ENCODE peak calls at places on chromosomes 1 and 21, in ten cellular contexts. One of them, this sample, is unnamed.
A peak's percentile ranks its signal among the peaks of the same experiment; 100 is the strongest.

GRCh38 chr1:89070509-89070908 is 5.5 kb upstream of the GBP1 start:
- DNase-seq in MM.1S: no peak
- DNase-seq in cardiac muscle cell: no peak
- DNase-seq in thoracic aorta: no peak
- DNase-seq in tibial nerve: no peak
- DNase-seq in heart right ventricle: no peak
- DNase-seq in tibial artery: no peak
- DNase-seq in IMR-90: no peak
- DNase-seq in PC-9: no peak
- DNase-seq in heart left ventricle: no peak
- DNase-seq in this sample: no peak

GRCh38 chr1:4324621-4325020 is 329.8 kb upstream of the AJAP1 start:
- DNase-seq in heart left ventricle: no peak
- DNase-seq in MM.1S: no peak
- DNase-seq in cardiac muscle cell: no peak
- DNase-seq in tibial artery: no peak
- DNase-seq in heart right ventricle: no peak
- DNase-seq in PC-9: no peak
- DNase-seq in IMR-90: no peak
- DNase-seq in thoracic aorta: no peak
- DNase-seq in tibial nerve: no peak
- DNase-seq in this sample: no peak

GRCh38 chr1:243842978-243843490 is 7.0 kb downstream of the AKT3 start:
- DNase-seq in heart right ventricle: no peak
- DNase-seq in heart left ventricle: no peak
- DNase-seq in MM.1S: no peak
- DNase-seq in IMR-90: peak; percentile 89
- DNase-seq in PC-9: peak; percentile 29
- DNase-seq in cardiac muscle cell: no peak
- DNase-seq in tibial artery: no peak
- DNase-seq in thoracic aorta: no peak
- DNase-seq in tibial nerve: no peak
- DNase-seq in this sample: no peak

GRCh38 chr1:228513244-228513900 is 26.2 kb downstream of the RNF187 start:
- DNase-seq in heart left ventricle: no peak
- DNase-seq in heart right ventricle: no peak
- DNase-seq in MM.1S: no peak
- DNase-seq in tibial nerve: no peak
- DNase-seq in IMR-90: no peak
- DNase-seq in tibial artery: no peak
- DNase-seq in thoracic aorta: no peak
- DNase-seq in cardiac muscle cell: no peak
- DNase-seq in PC-9: no peak
- DNase-seq in this sample: peak; percentile 10

GRCh38 chr1:214451591-214451990 is 99.8 kb downstream of the PTPN14 start:
- DNase-seq in tibial artery: no peak
- DNase-seq in heart right ventricle: no peak
- DNase-seq in MM.1S: no peak
- DNase-seq in IMR-90: no peak
- DNase-seq in cardiac muscle cell: no peak
- DNase-seq in PC-9: no peak
- DNase-seq in thoracic aorta: no peak
- DNase-seq in heart left ventricle: no peak
- DNase-seq in tibial nerve: no peak
- DNase-seq in this sample: no peak

GRCh38 chr1:31815752-31816484 is at the start of gene SPOCD1:
- DNase-seq in tibial artery: peak; percentile 75
- DNase-seq in PC-9: peak; percentile 88
- DNase-seq in tibial nerve: peak; percentile 33
- DNase-seq in thoracic aorta: peak; percentile 40
- DNase-seq in heart right ventricle: peak; percentile 69
- DNase-seq in MM.1S: peak; percentile 93
- DNase-seq in IMR-90: peak; percentile 76
- DNase-seq in heart left ventricle: peak; percentile 76
- DNase-seq in cardiac muscle cell: peak; percentile 81
- DNase-seq in this sample: peak; percentile 67

GRCh38 chr1:181383695-181384094 is 99.6 kb upstream of the CACNA1E start:
- DNase-seq in IMR-90: no peak
- DNase-seq in heart right ventricle: no peak
- DNase-seq in PC-9: no peak
- DNase-seq in heart left ventricle: no peak
- DNase-seq in MM.1S: no peak
- DNase-seq in tibial artery: no peak
- DNase-seq in thoracic aorta: no peak
- DNase-seq in tibial nerve: no peak
- DNase-seq in cardiac muscle cell: no peak
- DNase-seq in this sample: no peak

GRCh38 chr1:36591278-36591677 is 108.6 kb upstream of the CSF3R start:
- DNase-seq in tibial artery: no peak
- DNase-seq in MM.1S: no peak
- DNase-seq in PC-9: no peak
- DNase-seq in cardiac muscle cell: no peak
- DNase-seq in IMR-90: no peak
- DNase-seq in heart right ventricle: no peak
- DNase-seq in heart left ventricle: no peak
- DNase-seq in tibial nerve: no peak
- DNase-seq in thoracic aorta: no peak
- DNase-seq in this sample: no peak

GRCh38 chr1:8880068-8880676 is 1.7 kb upstream of the ENO1 start:
- DNase-seq in thoracic aorta: peak; percentile 50
- DNase-seq in heart right ventricle: no peak
- DNase-seq in tibial nerve: peak; percentile 30
- DNase-seq in heart left ventricle: no peak
- DNase-seq in IMR-90: peak; percentile 97
- DNase-seq in PC-9: peak; percentile 61
- DNase-seq in cardiac muscle cell: no peak
- DNase-seq in tibial artery: peak; percentile 86
- DNase-seq in MM.1S: no peak
- DNase-seq in this sample: peak; percentile 50

GRCh38 chr1:183025782-183026774 is 2.9 kb downstream of the LAMC1 start:
- DNase-seq in thoracic aorta: no peak
- DNase-seq in heart right ventricle: no peak
- DNase-seq in PC-9: no peak
- DNase-seq in MM.1S: no peak
- DNase-seq in tibial nerve: no peak
- DNase-seq in heart left ventricle: no peak
- DNase-seq in cardiac muscle cell: no peak
- DNase-seq in IMR-90: peak; percentile 56
- DNase-seq in tibial artery: no peak
- DNase-seq in this sample: no peak

GRCh38 chr1:56788588-56788987 is 30.6 kb downstream of the FYB2 start:
- DNase-seq in cardiac muscle cell: no peak
- DNase-seq in IMR-90: no peak
- DNase-seq in heart right ventricle: peak; percentile 31
- DNase-seq in heart left ventricle: peak; percentile 72
- DNase-seq in thoracic aorta: no peak
- DNase-seq in tibial artery: no peak
- DNase-seq in PC-9: peak; percentile 15
- DNase-seq in MM.1S: no peak
- DNase-seq in tibial nerve: no peak
- DNase-seq in this sample: no peak

GRCh38 chr21:22223385-22223784 is 1225.2 kb downstream of the NCAM2 start:
- DNase-seq in cardiac muscle cell: peak; percentile 10
- DNase-seq in PC-9: no peak
- DNase-seq in tibial artery: no peak
- DNase-seq in tibial nerve: no peak
- DNase-seq in heart right ventricle: no peak
- DNase-seq in heart left ventricle: no peak
- DNase-seq in thoracic aorta: no peak
- DNase-seq in IMR-90: no peak
- DNase-seq in MM.1S: peak; percentile 60
- DNase-seq in this sample: no peak

GRCh38 chr1:101183388-101183699 is 53.5 kb upstream of the S1PR1 start:
- DNase-seq in tibial artery: no peak
- DNase-seq in MM.1S: no peak
- DNase-seq in PC-9: no peak
- DNase-seq in IMR-90: peak; percentile 28
- DNase-seq in cardiac muscle cell: peak; percentile 21
- DNase-seq in thoracic aorta: no peak
- DNase-seq in tibial nerve: no peak
- DNase-seq in heart right ventricle: no peak
- DNase-seq in heart left ventricle: no peak
- DNase-seq in this sample: no peak

GRCh38 chr1:43522776-43523480 is 7.8 kb upstream of the PTPRF start:
- DNase-seq in tibial artery: no peak
- DNase-seq in PC-9: peak; percentile 83
- DNase-seq in cardiac muscle cell: no peak
- DNase-seq in tibial nerve: no peak
- DNase-seq in heart left ventricle: no peak
- DNase-seq in thoracic aorta: no peak
- DNase-seq in heart right ventricle: no peak
- DNase-seq in MM.1S: no peak
- DNase-seq in IMR-90: peak; percentile 93
- DNase-seq in this sample: no peak

GRCh38 chr1:43388613-43389012 is 987 bp downstream of the MED8 start:
- DNase-seq in heart left ventricle: no peak
- DNase-seq in MM.1S: no peak
- DNase-seq in heart right ventricle: no peak
- DNase-seq in cardiac muscle cell: no peak
- DNase-seq in thoracic aorta: no peak
- DNase-seq in IMR-90: no peak
- DNase-seq in tibial nerve: no peak
- DNase-seq in PC-9: no peak
- DNase-seq in tibial artery: no peak
- DNase-seq in this sample: no peak

GRCh38 chr1:216804107-216804506 is 80.9 kb upstream of the ESRRG start:
- DNase-seq in thoracic aorta: no peak
- DNase-seq in tibial artery: no peak
- DNase-seq in cardiac muscle cell: no peak
- DNase-seq in IMR-90: no peak
- DNase-seq in tibial nerve: no peak
- DNase-seq in MM.1S: no peak
- DNase-seq in heart left ventricle: peak; percentile 35
- DNase-seq in PC-9: no peak
- DNase-seq in heart right ventricle: no peak
- DNase-seq in this sample: peak; percentile 37

GRCh38 chr1:47709302-47710074 is 271.6 kb downstream of the FOXD2 start:
- DNase-seq in tibial nerve: no peak
- DNase-seq in tibial artery: no peak
- DNase-seq in MM.1S: no peak
- DNase-seq in heart right ventricle: peak; percentile 28
- DNase-seq in thoracic aorta: no peak
- DNase-seq in IMR-90: no peak
- DNase-seq in heart left ventricle: no peak
- DNase-seq in cardiac muscle cell: peak; percentile 58
- DNase-seq in PC-9: peak; percentile 18
- DNase-seq in this sample: no peak

GRCh38 chr21:42025392-42026071 is 15.4 kb upstream of the ZBTB21 start:
- DNase-seq in heart right ventricle: no peak
- DNase-seq in IMR-90: peak; percentile 94
- DNase-seq in tibial nerve: no peak
- DNase-seq in thoracic aorta: no peak
- DNase-seq in MM.1S: no peak
- DNase-seq in cardiac muscle cell: no peak
- DNase-seq in tibial artery: no peak
- DNase-seq in PC-9: no peak
- DNase-seq in heart left ventricle: no peak
- DNase-seq in this sample: no peak

GRCh38 chr1:45864124-45864721 is 60.8 kb downstream of the MAST2 start:
- DNase-seq in heart left ventricle: no peak
- DNase-seq in IMR-90: no peak
- DNase-seq in tibial nerve: no peak
- DNase-seq in PC-9: no peak
- DNase-seq in heart right ventricle: no peak
- DNase-seq in tibial artery: no peak
- DNase-seq in MM.1S: no peak
- DNase-seq in cardiac muscle cell: peak; percentile 9
- DNase-seq in thoracic aorta: no peak
- DNase-seq in this sample: no peak
- H3K27ac ChIP-seq in heart left ventricle: no peak overlapping the region
- H3K27ac ChIP-seq in IMR-90: peak overlapping the region; percentile 43
- H3K27ac ChIP-seq in tibial nerve: peak overlapping the region; percentile 62
- H3K27ac ChIP-seq in PC-9: no peak overlapping the region
- H3K27ac ChIP-seq in heart right ventricle: no peak overlapping the region
- H3K27ac ChIP-seq in tibial artery: no peak overlapping the region
- H3K27ac ChIP-seq in MM.1S: no peak overlapping the region
- H3K27ac ChIP-seq in cardiac muscle cell: peak overlapping the region; percentile 18
- H3K27ac ChIP-seq in thoracic aorta: no peak overlapping the region
- H3K27ac ChIP-seq in this sample: no peak overlapping the region

GRCh38 chr1:65722461-65722860 is 70.2 kb upstream of the PDE4B start:
- DNase-seq in heart left ventricle: no peak
- DNase-seq in thoracic aorta: no peak
- DNase-seq in PC-9: no peak
- DNase-seq in MM.1S: no peak
- DNase-seq in heart right ventricle: no peak
- DNase-seq in tibial artery: no peak
- DNase-seq in tibial nerve: no peak
- DNase-seq in cardiac muscle cell: no peak
- DNase-seq in IMR-90: no peak
- DNase-seq in this sample: no peak

GRCh38 chr1:65719391-65719790 is 73.3 kb upstream of the PDE4B start:
- DNase-seq in heart right ventricle: no peak
- DNase-seq in tibial artery: no peak
- DNase-seq in heart left ventricle: no peak
- DNase-seq in thoracic aorta: no peak
- DNase-seq in PC-9: no peak
- DNase-seq in MM.1S: no peak
- DNase-seq in cardiac muscle cell: no peak
- DNase-seq in tibial nerve: no peak
- DNase-seq in IMR-90: no peak
- DNase-seq in this sample: no peak

GRCh38 chr1:65717815-65718454 is 74.8 kb upstream of the PDE4B start:
- DNase-seq in PC-9: no peak
- DNase-seq in IMR-90: peak; percentile 66
- DNase-seq in heart left ventricle: no peak
- DNase-seq in thoracic aorta: no peak
- DNase-seq in tibial artery: no peak
- DNase-seq in heart right ventricle: no peak
- DNase-seq in MM.1S: no peak
- DNase-seq in cardiac muscle cell: no peak
- DNase-seq in tibial nerve: no peak
- DNase-seq in this sample: no peak
- TF ChIP-seq CTCF in PC-9: peak; percentile 20
- TF ChIP-seq CTCF in IMR-90: peak; percentile 59
- TF ChIP-seq CTCF in heart left ventricle: no peak
- TF ChIP-seq CTCF in thoracic aorta: no peak
- TF ChIP-seq CTCF in tibial artery: no peak
- TF ChIP-seq CTCF in heart right ventricle: no peak
- TF ChIP-seq CTCF in MM.1S: no peak
- TF ChIP-seq CTCF in cardiac muscle cell: peak; percentile 6
- TF ChIP-seq CTCF in tibial nerve: no peak
- TF ChIP-seq CTCF in this sample: no peak

GRCh38 chr1:247518613-247518891 is 17.7 kb downstream of the OR2C3 start:
- DNase-seq in IMR-90: no peak
- DNase-seq in tibial artery: no peak
- DNase-seq in thoracic aorta: no peak
- DNase-seq in PC-9: no peak
- DNase-seq in heart right ventricle: no peak
- DNase-seq in cardiac muscle cell: no peak
- DNase-seq in MM.1S: no peak
- DNase-seq in tibial nerve: no peak
- DNase-seq in heart left ventricle: no peak
- DNase-seq in this sample: no peak

GRCh38 chr1:247517795-247518612 is 18.2 kb downstream of the OR2C3 start:
- DNase-seq in tibial artery: no peak
- DNase-seq in cardiac muscle cell: no peak
- DNase-seq in MM.1S: no peak
- DNase-seq in heart left ventricle: no peak
- DNase-seq in IMR-90: no peak
- DNase-seq in PC-9: no peak
- DNase-seq in thoracic aorta: no peak
- DNase-seq in heart right ventricle: peak; percentile 11
- DNase-seq in tibial nerve: no peak
- DNase-seq in this sample: no peak
- H3K4me3 ChIP-seq in tibial artery: no peak overlapping the region
- H3K4me3 ChIP-seq in cardiac muscle cell: no peak overlapping the region
- H3K4me3 ChIP-seq in MM.1S: no peak overlapping the region
- H3K4me3 ChIP-seq in heart left ventricle: no peak overlapping the region
- H3K4me3 ChIP-seq in IMR-90: no peak overlapping the region
- H3K4me3 ChIP-seq in PC-9: no peak overlapping the region
- H3K4me3 ChIP-seq in thoracic aorta: no peak overlapping the region
- H3K4me3 ChIP-seq in heart right ventricle: no peak overlapping the region
- H3K4me3 ChIP-seq in tibial nerve: no peak overlapping the region
- H3K4me3 ChIP-seq in this sample: no peak overlapping the region

GRCh38 chr1:167638064-167638463 is 8.0 kb downstream of the RCSD1 start:
- DNase-seq in thoracic aorta: no peak
- DNase-seq in PC-9: no peak
- DNase-seq in heart left ventricle: no peak
- DNase-seq in tibial artery: no peak
- DNase-seq in heart right ventricle: no peak
- DNase-seq in tibial nerve: no peak
- DNase-seq in cardiac muscle cell: no peak
- DNase-seq in MM.1S: no peak
- DNase-seq in IMR-90: no peak
- DNase-seq in this sample: no peak
- H3K27ac ChIP-seq in thoracic aorta: no peak overlapping the region
- H3K27ac ChIP-seq in PC-9: no peak overlapping the region
- H3K27ac ChIP-seq in heart left ventricle: no peak overlapping the region
- H3K27ac ChIP-seq in tibial artery: no peak overlapping the region
- H3K27ac ChIP-seq in heart right ventricle: no peak overlapping the region
- H3K27ac ChIP-seq in tibial nerve: no peak overlapping the region
- H3K27ac ChIP-seq in cardiac muscle cell: peak overlapping the region; percentile 99
- H3K27ac ChIP-seq in MM.1S: no peak overlapping the region
- H3K27ac ChIP-seq in IMR-90: no peak overlapping the region
- H3K27ac ChIP-seq in this sample: peak overlapping the region; percentile 96

This sample was measured in gastrocnemius medialis.